ENCODE peak calls at places on chromosomes 4 and X, in seven cellular contexts. M is stimulated activated CD4-positive, alpha-beta T cell treated with anti-CD3 and anti-CD28 coated beads, Interleukin-12 subunit alpha, Interleukin-12 subunit beta, amount 100 ng/mL, for 48 hours; T is Kasumi-1; B is T-helper 22 cell; U is AG09309; H is activated CD4-positive, CD25-positive, alpha-beta regulatory T cell treated with anti-CD3 and anti-CD28 coated beads, Interleukin-2, amount 50 U/mL, for 72 hours; J is activated T-cell treated with anti-CD3 and anti-CD28 coated beads for 1 hour. G is an unnamed sample.

GRCh38 chrX:48626401-48627298 is 29.4 kb downstream of the WDR13 start:
- DNase-seq in M (no peak), H (no peak), U (no peak), T (no peak), B (no peak), J (no peak), G (no peak)

GRCh38 chr4:129043523-129043922 is 49.8 kb downstream of the SCLT1 start:
- DNase-seq in H (no peak), B (no peak), M (no peak), U (peak; percentile 7), T (peak; percentile 8), J (no peak), G (peak; percentile 56)

GRCh38 chr4:147351083-147351787 is 129.7 kb upstream of the EDNRA start:
- DNase-seq in H (no peak), T (no peak), U (no peak), M (no peak), J (no peak), B (no peak), G (no peak)

GRCh38 chr4:187307131-187307530 is 583.5 kb upstream of the FAT1 start:
- DNase-seq in J (no peak), B (no peak), H (no peak), T (no peak), U (no peak), M (no peak), G (no peak)

GRCh38 chr4:1720163-1720983 is 750 bp downstream of the TMEM129 start:
- DNase-seq in M (no peak), T (no peak), B (no peak), H (peak; percentile 67), U (no peak), J (peak; percentile 23), G (peak; percentile 66)

GRCh38 chrX:129769467-129770154 is 10.1 kb upstream of the SASH3 start:
- DNase-seq in M (peak; percentile 50), J (peak; percentile 58), H (peak; percentile 48), T (no peak), B (peak; percentile 75), U (no peak), G (no peak)

GRCh38 chr4:110480741-110481271 is 4.9 kb downstream of the ENPEP start:
- DNase-seq in B (no peak), T (no peak), M (no peak), H (no peak), U (no peak), J (no peak), G (no peak)

GRCh38 chrX:44260609-44261008 is 82.9 kb downstream of the EFHC2 start:
- DNase-seq in J (no peak), U (no peak), B (no peak), M (no peak), T (no peak), H (no peak), G (no peak)

GRCh38 chr4:166014411-166014810 is 141.4 kb downstream of the TLL1 start:
- DNase-seq in T (no peak), M (no peak), B (no peak), H (no peak), U (no peak), J (no peak), G (no peak)